ENCODE peak calls at places on chromosomes 1 and 21, in four cellular contexts. E is HepG2, U is H1, V is NT2/D1. N is an unnamed sample.

GRCh38 chr1:117501275-117501674 is 104.6 kb upstream of the TENT5C start:
- DNase-seq in U (no peak), E (no peak), V (no peak), N (no peak)

GRCh38 chr1:19921310-19921709 is 2.1 kb downstream of the PLA2G2E start:
- DNase-seq in E (no peak), U (no peak), V (no peak), N (no peak)

GRCh38 chr1:213951876-213952275 is 35.9 kb upstream of the PROX1 start:
- DNase-seq in V (no peak), U (no peak), E (no peak), N (no peak)

GRCh38 chr21:44294391-44295162 is 5.3 kb upstream of the PFKL start:
- DNase-seq in V (no peak), E (no peak), U (no peak), N (no peak)

GRCh38 chr1:3501856-3502665 is 47.6 kb downstream of the ARHGEF16 start:
- DNase-seq in E (peak; percentile 33), U (peak; percentile 57), V (peak; percentile 57), N (peak; percentile 59)

GRCh38 chr1:30819244-30819571 is 61.6 kb upstream of the LAPTM5 start:
- DNase-seq in E (no peak), U (no peak), V (no peak), N (no peak)

GRCh38 chr21:37568916-37569315 is 202.3 kb downstream of the DYRK1A start:
- DNase-seq in V (no peak), U (no peak), E (no peak), N (no peak)

GRCh38 chr1:110634455-110635281 is 28.5 kb upstream of the KCNA2 start:
- DNase-seq in V (no peak), E (no peak), U (no peak), N (no peak)

GRCh38 chr1:116754203-116754977 is at the start of gene CD2:
- DNase-seq in V (no peak), E (no peak), U (no peak), N (no peak)

GRCh38 chr1:20753589-20753988 is 21.1 kb upstream of the SH2D5 start:
- DNase-seq in V (no peak), E (no peak), U (no peak), N (no peak)

GRCh38 chr1:175539986-175540385 is 203.4 kb downstream of the TNR start:
- DNase-seq in E (no peak), U (no peak), V (no peak), N (no peak)

GRCh38 chr1:29642519-29642918 is 406.2 kb downstream of the PTPRU start:
- DNase-seq in E (no peak), V (no peak), U (no peak), N (no peak)

GRCh38 chr1:170678196-170678595 is 14.3 kb downstream of the PRRX1 start:
- DNase-seq in E (no peak), U (no peak), V (no peak), N (no peak)

GRCh38 chr1:32494196-32494595 is 29.3 kb downstream of the ZBTB8B start:
- DNase-seq in V (no peak), E (no peak), U (no peak), N (no peak)

GRCh38 chr1:164855930-164856329 is 296.9 kb downstream of the PBX1 start:
- DNase-seq in V (peak; percentile 18), U (no peak), E (no peak), N (no peak)

GRCh38 chr1:177355575-177355974 is 184.8 kb downstream of the BRINP2 start:
- DNase-seq in U (no peak), E (peak; percentile 3), V (no peak), N (peak; percentile 49)

GRCh38 chr1:27668808-27669723 is 2.9 kb downstream of the IFI6 start:
- DNase-seq in E (no peak), U (no peak), V (no peak), N (peak; percentile 77)

GRCh38 chr1:221715321-221716169 is 26.3 kb downstream of the DUSP10 start:
- DNase-seq in E (peak; percentile 79), U (peak; percentile 87), V (peak; percentile 96), N (peak; percentile 44)

GRCh38 chr1:111848852-111849545 is 93.3 kb downstream of the DDX20 start:
- DNase-seq in V (no peak), E (no peak), U (no peak), N (no peak)

GRCh38 chr1:117857434-117857833 is 72.0 kb downstream of the GDAP2 start:
- DNase-seq in V (no peak), U (no peak), E (peak; percentile 71), N (peak; percentile 50)

GRCh38 chr1:170592591-170593111 is 60.7 kb downstream of the GORAB start:
- DNase-seq in U (no peak), E (no peak), V (no peak), N (no peak)

GRCh38 chr1:2865571-2866414 is 64.3 kb upstream of the TTC34 start:
- DNase-seq in U (no peak), E (no peak), V (no peak), N (no peak)

GRCh38 chr1:180168786-180169640 is 14.3 kb downstream of the QSOX1 start:
- DNase-seq in E (peak; percentile 43), V (peak; percentile 64), U (no peak), N (peak; percentile 81)

GRCh38 chr1:158706096-158706495 is 5.6 kb upstream of the OR6K2 start:
- DNase-seq in E (no peak), U (no peak), V (no peak), N (no peak)

GRCh38 chr1:22295856-22296255 is 153.0 kb upstream of the WNT4 start:
- DNase-seq in E (no peak), V (no peak), U (no peak), N (no peak)

GRCh38 chr1:227740401-227740960 is 5.2 kb downstream of the SNAP47 start:
- DNase-seq in U (no peak), E (no peak), V (no peak), N (no peak)

GRCh38 chr1:191162762-191163161 is 685.1 kb upstream of the BRINP3 start:
- DNase-seq in V (no peak), E (no peak), U (no peak), N (no peak)

GRCh38 chr21:15207635-15208370 is 143.0 kb upstream of the NRIP1 start:
- DNase-seq in U (no peak), E (no peak), V (no peak), N (no peak)

DNA sequence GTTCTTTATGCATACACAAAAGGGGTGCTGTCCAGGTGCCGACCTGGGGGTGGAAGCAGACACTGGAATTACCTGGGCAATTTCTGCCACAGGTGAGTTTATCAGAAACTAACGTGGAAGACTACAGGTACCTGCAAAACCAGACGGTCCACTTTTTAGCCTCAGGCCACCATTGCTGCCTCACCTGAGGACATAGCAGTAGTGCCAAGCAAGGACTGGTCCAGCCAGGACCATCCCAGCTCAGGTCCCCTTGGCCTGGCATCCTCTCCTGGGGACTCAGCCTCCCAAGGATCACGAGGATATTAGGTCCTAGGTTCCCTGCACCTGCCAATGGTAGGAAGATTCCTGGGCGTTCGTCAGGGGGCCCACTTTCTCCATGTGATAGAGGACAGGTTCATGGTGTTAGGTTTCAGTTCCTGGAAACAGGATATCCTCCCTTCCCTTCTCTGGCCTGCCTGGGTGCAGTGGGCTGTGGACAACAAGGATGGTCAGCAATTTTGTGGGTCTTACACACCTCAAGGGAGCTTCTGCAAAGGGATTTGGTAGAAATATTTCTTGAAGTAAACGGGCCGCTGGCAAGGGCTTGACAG is 71.6 kb upstream of the RAB4A start:
- DNase-seq in E (no peak), V (no peak), U (no peak), N (no peak)
- TF ChIP-seq SUZ12 in E (no peak), V (no peak), U (no peak), N (no peak)

GRCh38 chr1:210407207-210407886 is 78.6 kb downstream of the HHAT start:
- DNase-seq in V (peak; percentile 74), U (peak; percentile 41), E (peak; percentile 15), N (peak; percentile 79)
- TF ChIP-seq SUZ12 in V (no peak), U (no peak), E (no peak), N (no peak)

DNA sequence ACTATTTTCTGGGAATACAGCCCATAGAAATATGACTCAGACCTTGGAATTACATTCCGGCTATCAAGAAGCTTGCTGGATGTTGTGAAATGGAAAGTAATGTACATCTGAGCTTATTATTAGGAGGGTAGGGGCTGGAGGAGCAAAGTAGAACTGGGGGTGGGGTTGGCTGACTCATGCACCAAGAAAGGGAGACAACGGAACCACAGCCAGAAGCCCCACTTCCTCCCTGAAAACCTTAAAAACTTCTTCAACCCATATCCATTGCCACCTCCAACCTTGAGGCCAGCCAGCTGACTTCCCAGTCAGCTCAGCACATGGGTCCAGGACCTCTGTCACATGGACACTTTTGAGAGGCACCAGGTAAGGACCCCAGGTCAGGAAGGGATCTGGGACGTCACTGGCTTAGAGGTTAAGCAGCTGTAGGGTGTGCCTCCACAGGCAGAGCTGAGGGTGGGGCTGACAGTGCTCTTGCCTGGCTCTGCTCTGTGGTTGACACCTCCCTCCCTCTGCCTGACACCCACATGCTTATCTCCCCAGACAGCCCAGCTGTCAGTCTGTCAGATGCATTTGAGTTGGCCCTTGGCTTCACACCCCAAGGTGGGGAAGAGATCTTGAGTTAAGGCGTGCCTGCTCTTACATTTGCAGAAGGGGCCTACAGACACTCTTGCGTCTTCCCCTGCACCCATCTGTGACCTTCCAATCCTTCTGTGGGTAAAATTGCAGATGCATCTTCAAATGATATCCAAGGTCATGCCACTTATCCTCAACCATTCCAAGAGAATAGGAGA is 5.7 kb upstream of the ZNF683 start:
- DNase-seq in U (no peak), V (no peak), E (no peak), N (no peak)
- TF ChIP-seq SUZ12 in U (no peak), V (no peak), E (no peak), N (no peak)

GRCh38 chr1:205261946-205262668 is 34.4 kb downstream of the TMCC2 start:
- DNase-seq in V (no peak), U (no peak), E (no peak), N (no peak)
- TF ChIP-seq SUZ12 in V (no peak), U (no peak), E (no peak), N (no peak)

GRCh38 chr1:247456914-247457638 is 828 bp downstream of the OR2B11 start:
- DNase-seq in V (no peak), E (no peak), U (no peak), N (no peak)
- TF ChIP-seq SUZ12 in V (no peak), E (no peak), U (no peak), N (no peak)

GRCh38 chr1:15413563-15414449 is 4.1 kb downstream of the EFHD2 start:
- DNase-seq in U (no peak), E (no peak), V (no peak), N (no peak)
- TF ChIP-seq SUZ12 in U (no peak), E (no peak), V (no peak), N (no peak)

DNA sequence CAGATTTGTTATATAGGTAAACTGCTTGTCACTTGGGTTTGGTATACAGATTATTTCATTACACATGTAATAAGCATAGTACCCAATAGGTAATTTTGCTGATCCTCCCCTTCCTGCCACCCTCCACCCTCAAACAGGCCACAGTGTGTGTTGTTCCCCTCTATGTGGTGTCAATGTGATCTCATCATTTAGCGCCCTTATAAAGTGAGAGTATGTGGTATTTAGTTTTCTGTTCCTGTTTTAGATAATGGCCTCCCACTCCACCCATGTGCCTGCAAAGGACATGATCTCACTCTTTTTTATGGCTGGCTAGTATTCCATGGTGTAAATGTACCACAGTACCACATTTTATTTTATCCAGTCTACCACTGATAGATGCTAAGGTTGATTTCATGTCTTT is 522.1 kb upstream of the LRRC7 start:
- DNase-seq in U (no peak), V (no peak), E (no peak), N (no peak)
- TF ChIP-seq SUZ12 in U (no peak), V (no peak), E (no peak), N (no peak)

N was measured in HEK293T.